ENCODE peak calls at places on chromosomes 4 and X, in ten cellular contexts. A is brain microvascular endothelial cell; F is endodermal cell; T is CD8-positive, alpha-beta T cell; J is mammary epithelial cell; P is astrocyte of the spinal cord; N is psoas muscle; Y is retinal pigment epithelial cell; E is mucosa of descending colon; S is sigmoid colon. L is an unnamed sample.

GRCh38 chrX:16517206-16517605 is 132.8 kb upstream of the S100G start:
- DNase-seq in E (no peak), N (no peak), F (no peak), T (no peak), S (no peak), A (no peak), P (no peak), J (no peak), Y (no peak), L (no peak)

GRCh38 chrX:131405497-131405896 is 116.4 kb upstream of the IGSF1 start:
- DNase-seq in N (no peak), S (no peak), A (no peak), E (no peak), J (no peak), F (peak), T (no peak), Y (no peak), P (no peak), L (no peak)

GRCh38 chrX:125205084-125205917 is 114.4 kb upstream of the TEX13C start:
- DNase-seq in J (peak), A (peak), F (peak), E (peak), P (peak), Y (peak), T (no peak), N (peak), S (peak), L (peak)

GRCh38 chr4:71545168-71545567 is 206.3 kb downstream of the SLC4A4 start:
- DNase-seq in P (peak), E (no peak), S (no peak), F (no peak), T (no peak), J (no peak), A (peak), Y (no peak), N (no peak), L (no peak)

GRCh38 chr4:185920171-185920570 is 108.2 kb upstream of the SORBS2 start:
- DNase-seq in T (no peak), J (peak), E (no peak), F (no peak), N (no peak), Y (no peak), S (no peak), P (peak), A (peak), L (no peak)

GRCh38 chr4:55125087-55125721 is at the start of gene KDR:
- DNase-seq in T (no peak), E (peak), N (peak), J (peak), A (peak), Y (no peak), F (peak), P (peak), S (no peak), L (no peak)

GRCh38 chrX:19846995-19847790 is 40.2 kb downstream of the SH3KBP1 start:
- DNase-seq in N (no peak), T (no peak), S (no peak), F (peak), Y (no peak), P (peak), J (peak), A (peak), E (no peak), L (peak)

GRCh38 chrX:123219916-123220315 is 35.8 kb downstream of the GRIA3 start:
- DNase-seq in T (no peak), Y (peak), A (no peak), F (no peak), P (peak), E (no peak), N (no peak), S (no peak), J (peak), L (no peak)

GRCh38 chrX:13022926-13023325 is 21.5 kb downstream of the FAM9C start:
- DNase-seq in J (no peak), N (no peak), S (no peak), Y (no peak), E (no peak), T (no peak), A (no peak), F (no peak), P (no peak), L (no peak)

GRCh38 chr4:87838207-87838606 is 5.4 kb downstream of the MEPE start:
- DNase-seq in J (no peak), P (peak), Y (no peak), F (no peak), E (no peak), A (peak), T (no peak), S (no peak), N (no peak), L (no peak)

GRCh38 chr4:83217721-83218522 is 66.7 kb downstream of the COQ2 start:
- DNase-seq in J (no peak), Y (no peak), A (no peak), T (peak), P (no peak), F (no peak), E (no peak), S (no peak), N (no peak), L (no peak)

GRCh38 chrX:101419489-101419888 is 11.5 kb downstream of the HNRNPH2 start:
- DNase-seq in A (no peak), E (no peak), T (no peak), Y (no peak), J (no peak), F (no peak), N (no peak), S (no peak), P (no peak), L (no peak)

GRCh38 chrX:101416691-101417090 is 8.7 kb downstream of the HNRNPH2 start:
- DNase-seq in Y (no peak), N (no peak), A (no peak), T (no peak), S (no peak), J (no peak), F (no peak), P (no peak), E (no peak), L (no peak)

GRCh38 chrX:101417981-101418841 is 10.2 kb downstream of the HNRNPH2 start:
- DNase-seq in E (peak), J (no peak), S (peak), N (peak), Y (no peak), F (peak), A (no peak), P (peak), T (no peak), L (no peak)

GRCh38 chrX:101415180-101416130 is 7.4 kb downstream of the HNRNPH2 start:
- DNase-seq in A (peak), J (peak), N (no peak), P (peak), S (no peak), E (no peak), T (no peak), Y (no peak), F (peak), L (no peak)

DNA sequence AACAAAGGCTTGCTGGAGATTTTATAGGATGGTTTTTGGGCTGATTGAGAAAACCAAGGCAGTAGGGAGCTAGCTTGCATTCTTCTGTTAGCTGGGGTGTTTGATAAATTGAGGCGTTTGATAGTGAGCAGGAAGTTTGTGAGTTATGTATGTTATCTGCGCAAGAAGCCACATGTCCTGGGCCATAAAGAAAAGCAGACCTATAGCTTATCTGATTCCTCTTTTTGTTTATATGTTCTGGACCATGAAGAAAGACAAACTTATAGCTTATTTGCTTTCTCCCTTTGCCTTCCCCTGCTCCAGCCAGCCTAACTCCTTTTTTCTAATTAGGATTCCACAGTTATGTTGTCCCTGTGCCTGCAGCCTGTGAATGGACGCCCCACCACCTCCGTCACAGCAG is 9.2 kb downstream of the HNRNPH2 start:
- DNase-seq in E (no peak), A (no peak), Y (no peak), N (no peak), P (no peak), J (no peak), F (no peak), S (no peak), T (no peak), L (no peak)
- H3K4me3 ChIP-seq in E (no peak), A (no peak), Y (no peak), N (no peak), P (no peak), J (no peak), F (no peak), S (no peak), T (no peak), L (no peak)

DNA sequence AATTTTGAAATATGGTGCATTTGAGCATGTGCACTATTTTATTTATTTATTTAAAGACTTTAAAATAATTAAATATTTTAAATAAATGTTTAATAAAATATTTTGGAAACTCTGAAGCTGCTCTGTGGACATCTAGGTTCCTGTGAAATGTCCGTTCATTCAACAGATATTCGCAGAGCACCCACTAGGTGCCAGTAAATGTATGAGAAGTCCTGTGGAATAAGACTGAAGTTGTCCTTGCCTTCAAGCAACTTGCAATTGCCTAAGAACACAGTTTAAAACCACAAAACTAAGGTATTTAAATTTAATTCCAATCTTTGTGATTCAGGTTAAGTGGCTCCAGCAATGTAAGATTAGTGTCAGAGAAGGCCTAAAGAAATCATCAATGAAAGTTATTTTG is 306.7 kb downstream of the GBA3 start:
- DNase-seq in Y (no peak), E (no peak), J (no peak), P (peak), A (no peak), N (no peak), S (no peak), F (no peak), T (no peak), L (no peak)
- TF ChIP-seq CTCF in Y (no peak), E (no peak), J (no peak), P (peak), A (peak), N (peak), S (no peak), F (peak), T (no peak), L (peak)

DNA sequence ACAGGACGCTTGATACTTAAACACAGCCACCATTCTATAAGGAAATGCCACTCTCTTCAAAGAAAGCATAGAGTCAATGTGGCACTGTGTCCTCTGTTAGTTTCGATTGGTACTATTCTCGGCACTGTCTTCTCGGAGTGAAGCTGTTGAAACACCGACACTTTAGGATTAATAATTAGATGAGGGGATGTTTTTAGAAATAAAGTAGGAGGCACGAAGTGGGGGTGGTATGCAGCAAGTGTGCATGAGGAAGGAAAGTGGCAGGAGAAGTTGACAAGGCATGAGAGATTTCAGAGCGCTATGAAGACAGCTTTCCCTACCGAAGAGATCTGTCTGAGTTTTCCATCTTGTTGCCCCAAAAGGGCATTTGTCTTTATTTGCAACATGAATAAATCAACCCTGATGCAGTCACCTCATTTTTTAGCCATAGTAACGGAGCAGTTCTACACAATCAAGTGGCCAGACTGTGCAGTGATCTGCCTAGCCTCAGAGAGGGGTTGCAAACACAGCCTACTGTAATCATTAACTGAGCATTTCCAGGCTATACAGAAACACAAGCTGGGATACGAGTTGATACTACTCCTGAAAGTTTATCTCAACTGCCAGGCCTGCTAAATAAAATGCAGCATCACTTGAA is 8.3 kb downstream of the GPRIN3 start:
- DNase-seq in N (no peak), T (no peak), E (no peak), P (no peak), A (no peak), S (no peak), Y (no peak), J (no peak), F (no peak), L (no peak)
- H3K4me3 ChIP-seq in N (peak), T (peak), E (no peak), P (no peak), A (no peak), S (peak), Y (peak), J (peak), F (no peak), L (peak)

GRCh38 chr4:41287852-41288251 is 31.1 kb downstream of the UCHL1 start:
- DNase-seq in Y (no peak), E (no peak), S (no peak), A (no peak), J (no peak), T (no peak), P (no peak), N (no peak), F (no peak), L (no peak)
- TF ChIP-seq CTCF in Y (no peak), E (no peak), S (no peak), A (no peak), J (no peak), T (no peak), P (no peak), N (no peak), F (no peak), L (no peak)

GRCh38 chrX:71365356-71365875 is 741 bp upstream of the TAF1 start:
- DNase-seq in E (no peak), S (no peak), A (no peak), J (no peak), F (no peak), N (no peak), Y (no peak), P (no peak), T (no peak), L (no peak)
- H3K4me3 ChIP-seq in E (peak), S (peak), A (peak), J (peak), F (peak), N (peak), Y (peak), P (peak), T (peak), L (peak)

DNA sequence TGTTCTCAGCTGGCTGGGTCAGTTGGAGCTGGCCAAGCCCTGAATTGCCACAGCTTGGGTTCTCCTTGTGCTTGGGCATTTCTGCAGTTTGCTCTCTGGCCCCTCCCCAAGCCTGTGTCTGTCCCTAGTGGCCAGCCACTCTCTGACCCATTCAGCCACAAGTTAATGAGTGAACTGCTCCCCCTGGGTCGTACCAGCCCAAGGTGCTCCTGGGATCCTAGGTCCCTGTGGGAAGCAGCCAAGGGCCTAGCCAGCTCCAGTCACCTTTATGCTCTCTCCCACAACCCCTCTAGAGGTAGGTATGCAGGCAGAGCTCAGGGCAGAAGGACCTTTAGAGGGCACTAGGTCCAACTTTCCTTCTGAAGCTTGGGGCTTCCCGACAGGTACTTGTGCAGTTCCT is 51.5 kb downstream of the STARD8 start:
- DNase-seq in E (no peak), S (no peak), P (no peak), N (no peak), Y (no peak), A (no peak), T (no peak), J (no peak), F (peak), L (no peak)
- TF ChIP-seq CTCF in E (no peak), S (no peak), P (no peak), N (no peak), Y (no peak), A (no peak), T (no peak), J (no peak), F (peak), L (peak)

GRCh38 chr4:2820216-2820982 is 23.2 kb upstream of the ADD1 start:
- DNase-seq in F (peak), N (peak), E (peak), A (no peak), J (no peak), T (no peak), S (no peak), Y (no peak), P (no peak), L (no peak)
- H3K4me3 ChIP-seq in F (no peak), N (no peak), E (no peak), A (no peak), J (no peak), T (no peak), S (no peak), Y (no peak), P (no peak), L (no peak)

GRCh38 chr4:38166082-38166481 is 205.9 kb downstream of the PTTG2 start:
- DNase-seq in J (no peak), F (peak), Y (no peak), A (no peak), T (no peak), S (no peak), E (no peak), N (no peak), P (no peak), L (no peak)
- TF ChIP-seq CTCF in J (no peak), F (peak), Y (no peak), A (no peak), T (no peak), S (no peak), E (no peak), N (no peak), P (no peak), L (peak)

GRCh38 chrX:139286342-139286741 is 244.2 kb upstream of the F9 start:
- DNase-seq in E (no peak), A (no peak), F (no peak), Y (no peak), T (no peak), N (no peak), P (no peak), J (no peak), S (no peak), L (no peak)
- H3K4me3 ChIP-seq in E (no peak), A (no peak), F (no peak), Y (no peak), T (no peak), N (no peak), P (no peak), J (no peak), S (no peak), L (no peak)

GRCh38 chrX:136303041-136303440 is 2.3 kb downstream of the ADGRG4 start:
- DNase-seq in A (no peak), S (no peak), Y (no peak), F (no peak), E (no peak), T (no peak), N (no peak), P (no peak), J (no peak), L (no peak)

GRCh38 chrX:136306182-136306581 is 5.4 kb downstream of the ADGRG4 start:
- DNase-seq in E (no peak), A (no peak), S (no peak), T (no peak), J (no peak), Y (no peak), F (no peak), P (no peak), N (no peak), L (no peak)

GRCh38 chrX:136307471-136307870 is 6.7 kb downstream of the ADGRG4 start:
- DNase-seq in A (no peak), F (no peak), N (no peak), S (no peak), T (no peak), J (no peak), Y (no peak), E (no peak), P (no peak), L (no peak)

GRCh38 chrX:136310411-136310810 is 9.6 kb downstream of the ADGRG4 start:
- DNase-seq in J (peak), T (no peak), A (peak), N (no peak), P (peak), E (no peak), F (peak), S (no peak), Y (peak), L (no peak)

DNA sequence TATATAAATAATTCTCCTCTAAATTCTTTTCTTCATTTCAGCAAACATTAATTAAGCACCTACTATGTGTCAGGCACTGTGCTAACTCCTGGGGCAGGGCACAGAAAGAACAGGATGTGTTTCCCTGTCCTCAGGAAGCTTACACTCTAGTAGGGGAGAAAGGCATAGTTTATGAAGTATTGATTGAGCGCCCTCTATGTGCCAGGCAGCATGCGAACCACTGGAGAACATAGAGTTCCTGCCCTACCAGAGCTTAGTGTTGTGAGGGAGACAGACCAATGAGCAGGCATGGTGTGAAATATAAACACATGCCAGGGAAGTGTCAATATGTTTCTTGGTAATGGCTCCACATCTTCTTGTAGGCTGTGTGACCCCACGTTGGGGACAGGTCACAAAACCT is 3.7 kb downstream of the ADGRG4 start:
- DNase-seq in P (no peak), T (no peak), F (no peak), A (no peak), S (no peak), Y (no peak), E (no peak), N (no peak), J (no peak), L (no peak)
- TF ChIP-seq CTCF in P (no peak), T (no peak), F (peak), A (no peak), S (no peak), Y (no peak), E (no peak), N (no peak), J (no peak), L (peak)